ENCODE peak calls at places on chromosomes 11 and 22, in nine cellular contexts. V is astrocyte of the cerebellum, J is fibroblast of mammary gland, L is epithelial cell of prostate, Z is cardiac septum, E is germinal center, N is endothelial cell, M is lower lobe of right lung, F is MCF 10A. W is an unnamed sample.

GRCh38 chr11:134607963-134608750 is 196.1 kb upstream of the B3GAT1 start:
- DNase-seq in M (no peak), J (no peak), N (no peak), L (no peak), E (no peak), F (no peak), V (no peak), Z (peak; percentile 68), W (no peak)

GRCh38 chr11:34904421-34904950 is 11.7 kb downstream of the APIP start:
- DNase-seq in J (no peak), F (no peak), N (no peak), Z (no peak), L (no peak), V (no peak), M (no peak), E (no peak), W (no peak)

GRCh38 chr11:57459112-57460016 is 964 bp upstream of the RTN4RL2 start:
- DNase-seq in F (no peak), J (no peak), V (no peak), Z (no peak), M (no peak), L (no peak), N (peak; percentile 26), E (no peak), W (no peak)

GRCh38 chr11:102347526-102348331 is 715 bp downstream of the BIRC2 start:
- DNase-seq in J (peak; percentile 41), M (no peak), L (no peak), E (no peak), Z (no peak), F (peak; percentile 53), V (no peak), N (no peak), W (peak; percentile 17)

GRCh38 chr22:45418056-45418769 is 4.7 kb downstream of the RIBC2 start:
- DNase-seq in V (no peak), L (no peak), E (no peak), M (no peak), N (no peak), Z (no peak), F (no peak), J (no peak), W (no peak)

GRCh38 chr11:35804446-35805040 is 139.3 kb upstream of the LDLRAD3 start:
- DNase-seq in J (no peak), N (no peak), F (no peak), Z (no peak), L (no peak), E (no peak), M (no peak), V (no peak), W (no peak)

GRCh38 chr11:121328967-121329653 is 36.5 kb downstream of the SC5D start:
- DNase-seq in N (no peak), J (no peak), F (no peak), L (no peak), E (no peak), M (no peak), V (no peak), Z (no peak), W (no peak)

GRCh38 chr11:85756401-85757200 is 54.3 kb downstream of the SYTL2 start:
- DNase-seq in E (no peak), L (peak; percentile 58), J (no peak), M (no peak), N (no peak), F (no peak), V (no peak), Z (no peak), W (peak; percentile 78)

GRCh38 chr11:117950999-117951961 is 22.1 kb upstream of the TMPRSS13 start:
- DNase-seq in E (peak; percentile 57), M (no peak), J (no peak), L (no peak), Z (no peak), N (no peak), F (no peak), V (no peak), W (peak; percentile 22)

GRCh38 chr11:70944636-70945035 is 307.7 kb downstream of the SHANK2 start:
- DNase-seq in E (no peak), V (no peak), J (no peak), M (no peak), N (no peak), L (no peak), F (no peak), Z (no peak), W (no peak)

GRCh38 chr11:47511927-47512326 is 41.0 kb downstream of the CELF1 start:
- DNase-seq in L (no peak), Z (no peak), V (no peak), N (no peak), M (no peak), E (no peak), F (no peak), J (no peak), W (no peak)

GRCh38 chr11:65781962-65782815 is 1.4 kb upstream of the AP5B1 start:
- DNase-seq in E (no peak), N (no peak), J (no peak), M (no peak), Z (no peak), L (no peak), V (no peak), F (no peak), W (no peak)

GRCh38 chr22:35549338-35549737 is 8.7 kb downstream of the RASD2 start:
- DNase-seq in M (no peak), L (no peak), N (no peak), J (no peak), F (no peak), E (no peak), Z (no peak), V (no peak), W (no peak)

GRCh38 chr11:46367244-46367915 is 14.1 kb upstream of the MDK start:
- DNase-seq in V (no peak), M (peak; percentile 82), N (peak; percentile 80), Z (peak; percentile 91), F (peak; percentile 58), E (peak; percentile 66), J (peak; percentile 68), L (no peak), W (peak; percentile 72)

GRCh38 chr11:117179048-117179999 is 781 bp downstream of the SIDT2 start:
- DNase-seq in Z (no peak), F (no peak), L (no peak), E (peak; percentile 54), M (peak; percentile 64), N (peak; percentile 46), V (peak; percentile 64), J (peak; percentile 57), W (peak; percentile 63)

GRCh38 chr22:44351685-44352377 is 39.1 kb upstream of the SHISAL1 start:
- DNase-seq in F (peak; percentile 95), Z (no peak), M (no peak), L (peak; percentile 44), N (no peak), J (peak; percentile 89), V (peak; percentile 93), E (no peak), W (peak; percentile 54)

GRCh38 chr11:131998020-131998419 is 627.6 kb downstream of the NTM start:
- DNase-seq in L (no peak), E (no peak), V (no peak), M (no peak), N (no peak), J (no peak), F (no peak), Z (no peak), W (peak; percentile 20)

GRCh38 chr11:131767421-131767820 is 397.0 kb downstream of the NTM start:
- DNase-seq in V (no peak), M (no peak), N (no peak), E (no peak), F (no peak), L (no peak), Z (no peak), J (peak; percentile 74), W (no peak)

GRCh38 chr11:112355726-112356125 is 95.1 kb upstream of the PLET1 start:
- DNase-seq in M (peak; percentile 56), E (no peak), L (no peak), N (peak; percentile 27), Z (no peak), V (no peak), J (peak; percentile 25), F (peak; percentile 85), W (no peak)

GRCh38 chr11:3103076-3103475 is 45.9 kb upstream of the CARS1 start:
- DNase-seq in N (no peak), E (peak; percentile 2), L (no peak), V (no peak), Z (no peak), J (no peak), F (no peak), M (peak; percentile 38), W (no peak)

GRCh38 chr11:122723576-122723975 is 68.1 kb downstream of the UBASH3B start:
- DNase-seq in F (no peak), Z (no peak), J (no peak), N (no peak), V (no peak), E (no peak), L (no peak), M (no peak), W (no peak)

GRCh38 chr11:126061707-126062678 is 673 bp downstream of the CDON start:
- DNase-seq in N (peak; percentile 53), F (peak; percentile 61), L (no peak), J (peak; percentile 52), E (peak; percentile 24), M (no peak), Z (no peak), V (no peak), W (peak; percentile 31)

GRCh38 chr11:111698852-111699559 is 67.2 kb downstream of the PPP2R1B start:
- DNase-seq in M (no peak), L (no peak), J (peak; percentile 91), F (no peak), Z (no peak), N (no peak), E (no peak), V (no peak), W (no peak)

GRCh38 chr22:39300198-39300830 is 19.1 kb downstream of the RPL3 start:
- DNase-seq in Z (no peak), E (no peak), V (no peak), J (no peak), N (no peak), L (no peak), F (no peak), M (peak; percentile 76), W (peak; percentile 42)

GRCh38 chr22:49294656-49295464 is 532.8 kb downstream of the BRD1 start:
- DNase-seq in N (no peak), L (no peak), E (no peak), F (no peak), Z (peak; percentile 58), J (no peak), M (no peak), V (no peak), W (no peak)

GRCh38 chr22:19052941-19053551 is 69.2 kb downstream of the DGCR2 start:
- DNase-seq in F (no peak), J (no peak), E (no peak), Z (peak; percentile 19), V (no peak), M (peak; percentile 3), L (no peak), N (no peak), W (no peak)

GRCh38 chr11:7579226-7579825 is 65.5 kb downstream of the PPFIBP2 start:
- DNase-seq in E (no peak), L (no peak), F (peak; percentile 47), N (no peak), Z (no peak), J (peak; percentile 44), M (no peak), V (no peak), W (no peak)